ENCODE peak calls at places on chromosomes 12 and 14, in eight cellular contexts. D is tibial nerve, Y is ascending aorta, J is WTC11, H is NB4, I is AG09309, T is left ventricle myocardium inferior, F is glutamatergic neuron. O is an unnamed sample.
A peak's percentile ranks its signal among the peaks of the same experiment; 100 is the strongest.

GRCh38 chr12:43969882-43970281 is 134.0 kb downstream of the TMEM117 start:
- DNase-seq in D (no peak), Y (no peak), J (no peak), H (no peak), I (no peak), T (no peak), F (no peak), O (no peak)

GRCh38 chr12:14910090-14910915 is 24.6 kb upstream of the MGP start:
- DNase-seq in D (no peak), Y (no peak), J (no peak), H (peak; percentile 44), I (no peak), T (no peak), F (no peak), O (no peak)

GRCh38 chr12:86389949-86390348 is 133.8 kb upstream of the MGAT4C start:
- DNase-seq in D (no peak), Y (no peak), J (no peak), H (no peak), I (no peak), T (no peak), F (no peak), O (no peak)

GRCh38 chr12:29674463-29674862 is 109.3 kb downstream of the TMTC1 start:
- DNase-seq in D (no peak), Y (no peak), J (no peak), H (no peak), I (no peak), T (no peak), F (no peak), O (no peak)

GRCh38 chr14:92586001-92586947 is 72.7 kb downstream of the RIN3 start:
- DNase-seq in D (no peak), Y (no peak), J (no peak), H (peak; percentile 85), I (peak; percentile 100), T (no peak), F (no peak), O (no peak)

GRCh38 chr14:103007555-103007954 is 49.8 kb downstream of the CDC42BPB start:
- DNase-seq in D (no peak), Y (no peak), J (no peak), H (no peak), I (no peak), T (peak; percentile 32), F (no peak), O (no peak)

GRCh38 chr12:113591480-113591971 is 119.9 kb upstream of the LHX5 start:
- DNase-seq in D (no peak), Y (no peak), J (peak; percentile 52), H (no peak), I (no peak), T (no peak), F (peak; percentile 50), O (no peak)

GRCh38 chr12:83996671-83997070 is 915.9 kb downstream of the SLC6A15 start:
- DNase-seq in D (no peak), Y (no peak), J (no peak), H (no peak), I (no peak), T (no peak), F (no peak), O (no peak)

GRCh38 chr12:6303046-6303445 is 7.4 kb upstream of the PLEKHG6 start:
- DNase-seq in D (no peak), Y (no peak), J (no peak), H (no peak), I (no peak), T (no peak), F (no peak), O (no peak)

GRCh38 chr12:27818421-27818918 is 38.4 kb upstream of the MANSC4 start:
- DNase-seq in D (no peak), Y (no peak), J (no peak), H (no peak), I (no peak), T (no peak), F (no peak), O (no peak)

GRCh38 chr12:52541709-52542108 is 11.2 kb downstream of the KRT71 start:
- DNase-seq in D (no peak), Y (no peak), J (no peak), H (no peak), I (no peak), T (no peak), F (no peak), O (no peak)

GRCh38 chr12:52984136-52984535 is 22.1 kb upstream of the EIF4B start:
- DNase-seq in D (no peak), Y (no peak), J (no peak), H (peak; percentile 43), I (no peak), T (no peak), F (no peak), O (no peak)

GRCh38 chr12:130990034-130990433 is 36.3 kb downstream of the ADGRD1 start:
- DNase-seq in D (no peak), Y (no peak), J (no peak), H (no peak), I (no peak), T (no peak), F (no peak), O (no peak)

GRCh38 chr12:132495629-132496207 is 5.8 kb downstream of the FBRSL1 start:
- DNase-seq in D (no peak), Y (no peak), J (no peak), H (no peak), I (no peak), T (no peak), F (no peak), O (no peak)

GRCh38 chr12:62840311-62840710 is 94.6 kb downstream of the PPM1H start:
- DNase-seq in D (no peak), Y (no peak), J (no peak), H (no peak), I (no peak), T (no peak), F (no peak), O (no peak)

GRCh38 chr14:45051180-45051579 is 32.7 kb upstream of the PRPF39 start:
- DNase-seq in D (no peak), Y (no peak), J (no peak), H (no peak), I (no peak), T (no peak), F (no peak), O (no peak)

GRCh38 chr14:65167072-65167645 is 64.8 kb upstream of the MAX start:
- DNase-seq in D (no peak), Y (no peak), J (no peak), H (peak; percentile 36), I (no peak), T (no peak), F (no peak), O (no peak)

GRCh38 chr14:65168840-65169239 is 66.5 kb upstream of the MAX start:
- DNase-seq in D (no peak), Y (no peak), J (no peak), H (peak; percentile 28), I (no peak), T (no peak), F (no peak), O (no peak)

GRCh38 chr14:65164825-65165135 is 62.5 kb upstream of the MAX start:
- DNase-seq in D (no peak), Y (no peak), J (no peak), H (no peak), I (no peak), T (no peak), F (no peak), O (no peak)

GRCh38 chr14:65160091-65160490 is 57.8 kb upstream of the MAX start:
- DNase-seq in D (no peak), Y (no peak), J (no peak), H (no peak), I (no peak), T (no peak), F (no peak), O (no peak)

GRCh38 chr14:65164068-65164824 is 61.9 kb upstream of the MAX start:
- DNase-seq in D (no peak), Y (no peak), J (no peak), H (peak; percentile 68), I (no peak), T (no peak), F (no peak), O (no peak)
- TF ChIP-seq CTCF in D (peak; percentile 50), Y (peak; percentile 62), J (peak; percentile 57), H (peak; percentile 20), I (peak; percentile 58), T (peak; percentile 76), F (peak; percentile 67), O (peak; percentile 13)

GRCh38 chr14:55944757-55945156 is 173.5 kb upstream of the PELI2 start:
- DNase-seq in D (no peak), Y (no peak), J (no peak), H (no peak), I (no peak), T (no peak), F (no peak), O (no peak)
- TF ChIP-seq CTCF in D (no peak), Y (no peak), J (no peak), H (no peak), I (no peak), T (no peak), F (no peak), O (no peak)

DNA sequence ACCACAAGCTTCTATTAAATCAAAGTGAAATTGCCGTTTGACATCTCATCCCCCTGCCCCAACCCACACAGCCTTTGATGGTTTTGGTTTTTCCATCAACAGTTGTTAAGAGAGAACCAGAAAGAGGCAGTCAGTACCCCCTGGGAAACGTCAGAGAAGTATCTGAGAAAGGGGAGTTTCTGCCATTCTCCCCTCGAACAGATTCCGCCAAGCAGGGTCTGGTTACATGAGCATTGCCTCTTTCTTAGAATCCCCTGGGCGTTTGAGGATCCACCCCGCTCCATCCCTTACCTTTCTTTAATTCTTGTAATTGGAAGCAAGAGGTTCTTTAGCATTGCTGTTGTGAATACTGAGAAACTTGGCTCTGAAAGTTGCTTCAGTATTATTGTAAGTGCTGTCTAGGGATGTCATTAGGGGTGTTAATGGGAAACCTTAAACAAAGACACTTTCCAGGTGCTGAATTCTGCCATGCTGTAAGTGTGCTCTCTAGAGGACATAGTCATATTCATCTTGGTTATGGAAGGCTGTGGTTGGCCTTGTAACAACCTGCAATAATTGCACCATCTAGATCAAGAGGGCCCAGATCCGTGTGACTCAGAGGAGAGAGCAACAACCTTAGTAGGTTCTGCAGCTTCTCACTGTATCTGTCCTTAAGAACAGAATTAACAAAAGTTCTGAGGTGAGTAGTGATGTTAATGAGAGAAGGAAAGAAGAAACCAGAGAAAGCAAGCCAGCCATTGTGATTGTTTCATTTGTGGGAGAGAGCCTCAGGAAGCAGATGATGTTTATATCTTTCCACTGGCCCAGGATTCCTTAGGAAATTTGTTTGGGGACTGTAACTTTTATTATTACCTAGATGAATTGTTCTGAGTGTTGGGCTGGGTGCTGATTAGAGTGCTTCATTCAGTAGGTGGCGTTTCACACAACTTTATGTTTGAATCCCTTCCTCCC is 8.9 kb downstream of the TMBIM6 start:
- DNase-seq in D (no peak), Y (no peak), J (no peak), H (peak; percentile 86), I (peak; percentile 57), T (no peak), F (no peak), O (no peak)
- TF ChIP-seq CTCF in D (no peak), Y (no peak), J (no peak), H (no peak), I (no peak), T (no peak), F (no peak), O (no peak)

GRCh38 chr12:117907108-117907689 is 61.6 kb downstream of the KSR2 start:
- DNase-seq in D (no peak), Y (no peak), J (peak; percentile 26), H (no peak), I (no peak), T (no peak), F (no peak), O (no peak)
- TF ChIP-seq CTCF in D (no peak), Y (no peak), J (no peak), H (no peak), I (no peak), T (no peak), F (no peak), O (no peak)